ENCODE peak calls at places on chromosomes 4 and X, in four cellular contexts. O is NCI-H1092, M is kidney epithelial cell, N is glutamatergic neuron. P is an unnamed sample.

GRCh38 chr4:126495163-126495752 is 1137.5 kb upstream of the INTU start:
- DNase-seq in O (no peak), M (no peak), N (no peak), P (no peak)

GRCh38 chr4:153950100-153950979 is 161.5 kb upstream of the SFRP2 start:
- DNase-seq in O (no peak), M (peak), N (no peak), P (no peak)

GRCh38 chr4:103008875-103009729 is 10.4 kb downstream of the SLC9B1 start:
- DNase-seq in O (peak), M (no peak), N (no peak), P (peak)

GRCh38 chrX:15438332-15438731 is 54.1 kb upstream of the VEGFD start:
- DNase-seq in O (no peak), M (no peak), N (no peak), P (no peak)

GRCh38 chr4:74117024-74117534 is 18.1 kb upstream of the CXCL2 start:
- DNase-seq in O (no peak), M (peak), N (no peak), P (peak)

GRCh38 chr4:13777341-13777740 is 149.8 kb upstream of the BOD1L1 start:
- DNase-seq in O (no peak), M (no peak), N (no peak), P (no peak)

GRCh38 chr4:71404049-71404448 is 65.2 kb downstream of the SLC4A4 start:
- DNase-seq in O (no peak), M (no peak), N (no peak), P (no peak)

GRCh38 chr4:161249779-161250440 is 913.9 kb downstream of the FSTL5 start:
- DNase-seq in O (no peak), M (no peak), N (no peak), P (no peak)

GRCh38 chr4:186475202-186475601 is 80.2 kb downstream of the MTNR1A start:
- DNase-seq in O (no peak), M (no peak), N (no peak), P (no peak)

GRCh38 chr4:76998251-76998901 is 48.8 kb downstream of the SEPTIN11 start:
- DNase-seq in O (no peak), M (no peak), N (peak), P (peak)

GRCh38 chr4:156775803-156776202 is 195.8 kb downstream of the PDGFC start:
- DNase-seq in O (no peak), M (no peak), N (no peak), P (no peak)

GRCh38 chr4:20944961-20945360 is 244.7 kb downstream of the PACRGL start:
- DNase-seq in O (no peak), M (no peak), N (no peak), P (no peak)

GRCh38 chrX:54950730-54951375 is 30.2 kb downstream of the TRO start:
- DNase-seq in O (peak), M (no peak), N (no peak), P (no peak)

GRCh38 chr4:180557348-180557747 is 1685.9 kb upstream of the TENM3 start:
- DNase-seq in O (no peak), M (no peak), N (no peak), P (no peak)

GRCh38 chr4:61319156-61319555 is 119.0 kb downstream of the ADGRL3 start:
- DNase-seq in O (no peak), M (no peak), N (no peak), P (no peak)

GRCh38 chr4:165723051-165723805 is 149.8 kb upstream of the TLL1 start:
- DNase-seq in O (no peak), M (no peak), N (no peak), P (peak)

GRCh38 chrX:121649414-121649813 is 602.0 kb downstream of the GLUD2 start:
- DNase-seq in O (no peak), M (no peak), N (no peak), P (no peak)

GRCh38 chrX:9899640-9900075 is 67.5 kb upstream of the CLDN34 start:
- DNase-seq in O (no peak), M (no peak), N (no peak), P (peak)

GRCh38 chr4:38565271-38566199 is 98.5 kb upstream of the KLF3 start:
- DNase-seq in O (no peak), M (no peak), N (no peak), P (peak)

GRCh38 chr4:2258091-2259035 is 3.5 kb downstream of the MXD4 start:
- DNase-seq in O (no peak), M (no peak), N (peak), P (no peak)

GRCh38 chr4:134045411-134045810 is 156.2 kb downstream of the PABPC4L start:
- DNase-seq in O (no peak), M (no peak), N (no peak), P (no peak)

GRCh38 chr4:161188578-161188977 is 975.2 kb downstream of the FSTL5 start:
- DNase-seq in O (no peak), M (no peak), N (no peak), P (no peak)

GRCh38 chrX:45138525-45138924 is 62.2 kb downstream of the DIPK2B start:
- DNase-seq in O (no peak), M (no peak), N (no peak), P (no peak)

GRCh38 chrX:30065226-30065625 is 150.1 kb upstream of the MAGEB2 start:
- DNase-seq in O (no peak), M (no peak), N (no peak), P (peak)

GRCh38 chr4:66906314-66906713 is 639.0 kb downstream of the CENPC start:
- DNase-seq in O (peak), M (no peak), N (no peak), P (no peak)

GRCh38 chrX:53435997-53436396 is 1.8 kb upstream of the HSD17B10 start:
- DNase-seq in O (peak), M (no peak), N (peak), P (peak)

GRCh38 chr4:113972781-113973180 is 6.7 kb downstream of the ARSJ start:
- DNase-seq in O (no peak), M (no peak), N (no peak), P (no peak)

GRCh38 chr4:153084939-153085630 is 119.2 kb upstream of the TRIM2 start:
- DNase-seq in O (peak), M (peak), N (peak), P (peak)

GRCh38 chrX:72062890-72063289 is 68.8 kb downstream of the RTL5 start:
- DNase-seq in O (no peak), M (no peak), N (no peak), P (no peak)

GRCh38 chrX:150642421-150642820 is 50.8 kb upstream of the MTMR1 start:
- DNase-seq in O (no peak), M (no peak), N (no peak), P (no peak)

GRCh38 chrX:153488231-153488914 is 6.4 kb upstream of the BGN start:
- DNase-seq in O (no peak), M (no peak), N (no peak), P (no peak)

GRCh38 chr4:73501664-73502265 is 20.2 kb downstream of the AFM start:
- DNase-seq in O (no peak), M (no peak), N (no peak), P (no peak)

GRCh38 chr4:80812145-80812544 is 218.4 kb upstream of the BMP3 start:
- DNase-seq in O (no peak), M (no peak), N (no peak), P (no peak)

GRCh38 chr4:147965873-147966272 is 234.0 kb downstream of the ARHGAP10 start:
- DNase-seq in O (no peak), M (no peak), N (no peak), P (no peak)

GRCh38 chrX:3518870-3519269 is 172.4 kb upstream of the MXRA5 start:
- DNase-seq in O (no peak), M (no peak), N (no peak), P (peak)

GRCh38 chr4:93759506-93759905 is 69.0 kb upstream of the ATOH1 start:
- DNase-seq in O (no peak), M (no peak), N (no peak), P (no peak)

GRCh38 chr4:170672571-170672970 is 582.8 kb upstream of the AADAT start:
- DNase-seq in O (no peak), M (no peak), N (no peak), P (no peak)

GRCh38 chr4:51995647-51996046 is 24.5 kb downstream of the LRRC66 start:
- DNase-seq in O (no peak), M (no peak), N (no peak), P (no peak)

P was measured in fibroblast of gingiva.